ENCODE peak calls at places on chromosomes 2 and 18, in six cellular contexts. P is IMR-90, T is mesendoderm, F is mesenchymal stem cell, S is neuronal stem cell, Y is trophoblast cell. E is an unnamed sample. For H3K36me3, the result is how much of the 10 kb centered on the place peaks cover.

GRCh38 chr2:182384860-182385259 is 42.0 kb downstream of the PDE1A start:
- DNase-seq in P (no peak), T (peak), F (no peak), S (no peak), Y (no peak), E (no peak)

GRCh38 chr2:177598321-177598922 is 205.8 kb downstream of the AGPS start:
- DNase-seq in P (peak), T (peak), F (peak), S (no peak), Y (no peak), E (no peak)

GRCh38 chr18:34114996-34115395 is 109.7 kb downstream of the NOL4 start:
- DNase-seq in P (no peak), T (peak), F (peak), S (no peak), Y (no peak), E (no peak)

GRCh38 chr2:905091-905832 is 45.4 kb upstream of the SNTG2 start:
- DNase-seq in P (no peak), T (no peak), F (no peak), S (no peak), Y (no peak), E (peak)

GRCh38 chr2:64108842-64109241 is 35.4 kb downstream of the PELI1 start:
- DNase-seq in P (no peak), T (no peak), F (no peak), S (no peak), Y (no peak), E (no peak)

GRCh38 chr18:11246883-11247282 is 97.5 kb upstream of the PIEZO2 start:
- DNase-seq in P (no peak), T (no peak), F (no peak), S (no peak), Y (no peak), E (no peak)

GRCh38 chr2:44974064-44974715 is 32.7 kb downstream of the SIX3 start:
- DNase-seq in P (peak), T (peak), F (peak), S (peak), Y (peak), E (no peak)

GRCh38 chr2:134119117-134119671 is 134.7 kb upstream of the MGAT5 start:
- DNase-seq in P (no peak), T (no peak), F (no peak), S (no peak), Y (peak), E (no peak)

GRCh38 chr2:161415467-161416293 is 417 bp upstream of the TBR1 start:
- DNase-seq in P (no peak), T (peak), F (peak), S (peak), Y (no peak), E (no peak)

DNA sequence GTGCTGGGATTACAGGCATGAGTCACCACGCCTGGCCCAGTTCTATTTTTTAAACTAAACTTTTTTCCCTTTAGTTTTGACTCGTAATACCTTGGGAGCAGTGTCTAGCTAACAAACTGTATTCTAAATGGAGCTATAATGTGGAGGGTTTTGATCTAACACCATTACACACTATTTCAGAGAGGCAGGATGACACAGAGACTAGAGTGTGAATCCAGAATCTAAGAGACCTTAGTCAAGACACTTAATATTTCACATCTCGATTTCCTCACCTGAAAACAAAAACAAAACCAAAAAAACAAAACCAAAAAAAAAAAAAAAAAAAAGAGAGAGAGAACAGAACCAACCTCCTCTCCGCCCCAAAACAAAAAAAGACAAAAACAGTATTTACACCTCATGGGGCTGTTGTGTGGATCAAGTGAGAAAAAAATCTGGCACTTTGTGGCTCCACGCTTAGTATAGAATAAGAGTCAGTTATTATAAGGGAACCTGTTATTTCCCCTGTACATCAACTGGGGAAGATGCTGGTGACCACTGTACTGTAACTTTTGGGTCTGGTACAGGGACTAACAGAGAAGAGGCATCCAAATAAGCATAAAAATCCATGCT is 31.3 kb downstream of the DARS1 start:
- DNase-seq in P (no peak), T (no peak), F (no peak), S (no peak), Y (no peak), E (no peak)
- H3K36me3 ChIP-seq in P (under half), T (under half), F (under half), S (under half), Y (under half), E (under half)

GRCh38 chr2:27356382-27357181 is at the start of gene GTF3C2:
- DNase-seq in P (peak), T (peak), F (peak), S (peak), Y (peak), E (peak)
- H4K8ac ChIP-seq in P (peak), T (peak), F (peak), S (peak), Y (peak), E (peak)

GRCh38 chr2:121348128-121348740 is 63.2 kb upstream of the TFCP2L1 start:
- DNase-seq in P (no peak), T (no peak), F (no peak), S (no peak), Y (no peak), E (no peak)

GRCh38 chr2:121345101-121345500 is 60.1 kb upstream of the TFCP2L1 start:
- DNase-seq in P (no peak), T (no peak), F (no peak), S (no peak), Y (no peak), E (no peak)

GRCh38 chr2:121346886-121347285 is 61.9 kb upstream of the TFCP2L1 start:
- DNase-seq in P (no peak), T (no peak), F (no peak), S (no peak), Y (peak), E (no peak)

GRCh38 chr2:121345887-121346286 is 60.9 kb upstream of the TFCP2L1 start:
- DNase-seq in P (no peak), T (no peak), F (no peak), S (no peak), Y (no peak), E (no peak)

DNA sequence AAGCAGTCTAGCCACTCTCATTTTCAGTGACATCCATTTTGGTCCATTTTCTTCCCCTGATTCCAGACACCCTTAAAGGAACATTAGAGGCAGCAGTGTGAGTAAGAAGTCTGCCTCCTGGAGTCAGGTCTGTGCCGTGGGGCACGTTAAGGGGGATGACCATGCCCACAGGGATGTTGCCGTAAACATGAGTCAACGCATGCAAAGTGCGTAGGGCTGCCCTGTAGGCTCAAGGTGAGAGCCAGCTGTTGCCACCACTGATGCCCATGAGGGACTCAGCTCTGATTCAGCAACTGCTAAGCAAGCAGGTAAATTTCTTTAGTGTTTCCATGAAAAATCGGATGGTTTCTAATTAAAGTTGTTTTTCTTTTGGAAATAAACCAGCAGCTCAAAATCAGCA is 61.4 kb upstream of the TFCP2L1 start:
- DNase-seq in P (no peak), T (no peak), F (no peak), S (no peak), Y (peak), E (no peak)
- H3K36me3 ChIP-seq in P (half or more), T (under half), F (half or more), S (half or more), Y (half or more), E (under half)

GRCh38 chr2:10352361-10352760 is 49.7 kb downstream of the HPCAL1 start:
- DNase-seq in P (no peak), T (no peak), F (no peak), S (no peak), Y (no peak), E (no peak)
- H4K8ac ChIP-seq in P (no peak), T (no peak), F (no peak), S (no peak), Y (no peak), E (no peak)

GRCh38 chr2:14623241-14623640 is 9.3 kb upstream of the LRATD1 start:
- DNase-seq in P (no peak), T (no peak), F (no peak), S (no peak), Y (no peak), E (no peak)

GRCh38 chr2:14616950-14617349 is 15.6 kb upstream of the LRATD1 start:
- DNase-seq in P (no peak), T (no peak), F (no peak), S (no peak), Y (no peak), E (no peak)

GRCh38 chr2:14616342-14616741 is 16.2 kb upstream of the LRATD1 start:
- DNase-seq in P (no peak), T (no peak), F (no peak), S (no peak), Y (no peak), E (no peak)

GRCh38 chr2:14621874-14622273 is 10.6 kb upstream of the LRATD1 start:
- DNase-seq in P (no peak), T (peak), F (no peak), S (no peak), Y (peak), E (no peak)

DNA sequence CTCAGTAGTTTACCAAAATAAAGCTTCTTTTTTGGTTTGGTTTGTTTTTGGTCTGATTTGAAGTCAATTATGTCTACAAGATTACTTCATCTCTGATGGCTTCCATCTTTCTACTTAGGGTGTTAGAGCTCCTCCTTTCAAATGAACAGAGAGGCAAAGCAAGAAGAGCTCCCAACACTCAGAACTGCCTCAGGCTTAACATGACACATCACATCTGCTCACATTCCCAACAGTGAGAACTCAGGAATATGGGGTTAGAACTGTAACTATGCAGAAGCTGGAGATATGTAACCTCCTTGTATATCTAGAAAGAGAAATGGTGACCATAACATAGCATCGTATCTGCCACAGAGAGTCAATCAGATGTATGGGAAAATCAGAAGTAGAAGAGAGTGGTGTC is 11.4 kb upstream of the LRATD1 start:
- DNase-seq in P (no peak), T (no peak), F (no peak), S (no peak), Y (peak), E (no peak)
- H3K36me3 ChIP-seq in P (under half), T (under half), F (under half), S (under half), Y (under half), E (under half)

GRCh38 chr2:70140978-70141753 is 49.7 kb downstream of the C2orf42 start:
- DNase-seq in P (peak), T (peak), F (peak), S (no peak), Y (peak), E (peak)

GRCh38 chr2:70142590-70143313 is 48.1 kb downstream of the C2orf42 start:
- DNase-seq in P (peak), T (peak), F (peak), S (peak), Y (peak), E (peak)

GRCh38 chr2:70144443-70145167 is 46.2 kb downstream of the C2orf42 start:
- DNase-seq in P (no peak), T (no peak), F (no peak), S (no peak), Y (no peak), E (no peak)

GRCh38 chr2:70143314-70144150 is 47.3 kb downstream of the C2orf42 start:
- DNase-seq in P (peak), T (peak), F (peak), S (no peak), Y (peak), E (no peak)

GRCh38 chr2:70141754-70142589 is 48.8 kb downstream of the C2orf42 start:
- DNase-seq in P (peak), T (peak), F (peak), S (peak), Y (peak), E (no peak)
- H4K8ac ChIP-seq in P (peak), T (peak), F (peak), S (no peak), Y (peak), E (peak)

GRCh38 chr2:237773826-237774225 is 24.8 kb upstream of the RBM44 start:
- DNase-seq in P (no peak), T (no peak), F (no peak), S (no peak), Y (no peak), E (peak)
- H3K36me3 ChIP-seq in P (under half), T (under half), F (half or more), S (half or more), Y (under half), E (under half)

DNA sequence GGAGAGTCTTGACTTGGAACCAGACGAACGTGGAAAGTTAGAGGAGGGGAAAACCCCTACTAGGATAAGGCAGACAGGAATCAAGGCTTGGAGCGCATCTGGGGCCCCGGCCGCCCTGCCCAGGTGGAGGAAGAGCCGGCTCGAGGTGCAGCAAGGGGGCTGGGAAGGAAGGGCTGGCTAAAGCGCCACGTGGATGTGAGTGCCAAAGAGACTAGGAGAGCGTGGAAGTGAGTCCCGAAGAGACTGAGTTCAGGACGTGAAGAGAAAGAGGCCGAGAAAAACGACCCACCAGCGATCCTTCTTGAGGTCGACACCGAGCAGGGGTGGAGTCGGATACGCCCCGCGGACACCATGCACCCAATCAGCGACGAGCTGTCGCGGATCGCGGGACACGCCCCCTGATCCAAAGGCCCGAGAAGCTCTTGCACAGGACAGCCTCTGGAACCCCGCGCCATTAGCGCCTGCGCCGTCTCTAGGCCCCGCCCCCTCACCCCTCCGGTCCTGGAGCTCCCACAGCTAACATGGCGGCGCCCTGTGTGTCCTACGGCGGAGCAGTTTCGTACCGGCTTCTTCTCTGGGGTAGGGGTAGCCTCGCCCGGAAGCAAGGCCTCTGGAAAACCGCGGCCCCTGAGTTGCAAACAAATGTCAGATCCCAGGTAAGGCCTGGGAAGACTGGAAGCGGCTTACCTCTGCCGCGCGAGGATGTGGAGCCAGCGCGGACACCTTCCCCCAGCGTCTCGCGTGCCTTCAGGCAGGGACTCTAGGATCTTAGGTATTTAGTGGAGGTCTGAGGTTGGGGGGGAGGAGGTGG is at the start of gene MRPS9:
- DNase-seq in P (peak), T (peak), F (peak), S (peak), Y (peak), E (peak)
- H4K8ac ChIP-seq in P (peak), T (no peak), F (peak), S (peak), Y (peak), E (peak)

GRCh38 chr2:27621524-27621923 is 7.3 kb downstream of the CCDC121 start:
- DNase-seq in P (no peak), T (peak), F (no peak), S (no peak), Y (no peak), E (no peak)

GRCh38 chr2:27624943-27625342 is 3.9 kb downstream of the CCDC121 start:
- DNase-seq in P (no peak), T (no peak), F (no peak), S (no peak), Y (peak), E (no peak)

GRCh38 chr2:27627963-27628766 is 647 bp downstream of the CCDC121 start:
- DNase-seq in P (peak), T (peak), F (peak), S (no peak), Y (peak), E (no peak)

GRCh38 chr2:27622921-27623384 is 5.9 kb downstream of the CCDC121 start:
- DNase-seq in P (peak), T (peak), F (peak), S (no peak), Y (peak), E (no peak)
- H3K36me3 ChIP-seq in P (under half), T (under half), F (half or more), S (half or more), Y (under half), E (under half)

GRCh38 chr2:238912228-238912915 is 64.5 kb downstream of the TWIST2 start:
- DNase-seq in P (no peak), T (no peak), F (no peak), S (no peak), Y (no peak), E (no peak)

GRCh38 chr2:238908960-238909951 is 61.4 kb downstream of the TWIST2 start:
- DNase-seq in P (peak), T (peak), F (peak), S (no peak), Y (peak), E (no peak)

GRCh38 chr2:238912916-238913875 is 65.3 kb downstream of the TWIST2 start:
- DNase-seq in P (no peak), T (no peak), F (no peak), S (no peak), Y (no peak), E (no peak)

GRCh38 chr2:238910751-238911351 is 63.0 kb downstream of the TWIST2 start:
- DNase-seq in P (no peak), T (no peak), F (no peak), S (no peak), Y (no peak), E (no peak)

DNA sequence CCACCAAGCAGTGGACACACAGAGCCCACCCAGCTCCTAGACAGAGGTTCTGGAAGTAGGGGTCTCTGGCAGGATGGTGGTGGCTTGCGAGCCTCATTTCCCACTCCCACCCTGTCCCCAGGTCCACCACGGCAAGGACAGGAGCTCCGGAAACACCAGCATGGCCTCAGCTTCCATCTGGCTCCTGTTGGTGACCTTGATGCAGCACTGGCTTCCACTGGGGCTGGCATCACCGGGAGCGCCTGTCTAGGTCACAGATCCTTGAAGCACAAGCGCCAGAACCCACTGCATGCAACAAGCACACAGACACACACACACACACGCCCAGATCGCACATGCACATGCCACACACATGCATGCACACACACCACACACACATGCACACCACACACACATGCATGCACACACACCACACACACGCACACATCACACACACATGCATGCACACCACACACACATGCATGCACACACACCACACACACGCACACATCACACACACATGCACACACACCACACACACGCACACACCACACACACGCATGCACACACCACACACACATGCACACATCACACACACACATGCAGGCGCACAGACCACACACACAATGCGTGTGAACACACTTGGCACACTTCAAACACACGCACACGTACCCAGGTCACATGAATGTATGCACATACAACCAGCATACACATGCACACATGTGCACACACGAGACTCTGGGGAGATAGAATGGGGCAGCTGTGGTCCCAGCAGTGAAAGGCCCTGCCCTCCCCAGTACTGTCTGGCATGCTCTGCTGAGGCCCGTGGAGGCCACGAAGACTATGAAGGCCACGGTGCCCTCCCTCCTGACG is 63.7 kb downstream of the TWIST2 start:
- DNase-seq in P (no peak), T (no peak), F (no peak), S (no peak), Y (no peak), E (no peak)
- H4K8ac ChIP-seq in P (no peak), T (no peak), F (no peak), S (peak), Y (no peak), E (no peak)

E was measured in H1.